ENCODE peak calls at places on chromosomes 5 and 9, in nine cellular contexts. M is IMR-90, W is spleen, Y is stomach, F is H1, V is body of pancreas, N is ovary, C is thyroid gland, P is HCT116. S is an unnamed sample.

GRCh38 chr5:1883120-1883924 is 597 bp upstream of the IRX4 start:
- DNase-seq in M (no peak), N (no peak), V (no peak), Y (no peak), F (peak; percentile 81), C (no peak), P (no peak), W (peak; percentile 67), S (no peak)

GRCh38 chr5:143229896-143230675 is 173.4 kb downstream of the NR3C1 start:
- DNase-seq in C (no peak), M (no peak), F (no peak), V (no peak), Y (no peak), P (no peak), N (no peak), W (no peak), S (no peak)

GRCh38 chr9:89234636-89235035 is 56.0 kb upstream of the SHC3 start:
- DNase-seq in Y (no peak), V (peak; percentile 17), W (no peak), M (peak; percentile 13), N (no peak), C (peak; percentile 57), F (peak; percentile 63), P (no peak), S (no peak)

GRCh38 chr5:33227746-33228145 is 213.0 kb upstream of the TARS1 start:
- DNase-seq in F (no peak), Y (no peak), W (no peak), N (no peak), C (no peak), V (no peak), M (no peak), P (no peak), S (no peak)

GRCh38 chr5:129852747-129853352 is 51.4 kb upstream of the CHSY3 start:
- DNase-seq in M (peak; percentile 55), V (peak; percentile 80), F (peak; percentile 94), C (peak; percentile 63), Y (peak; percentile 76), N (peak; percentile 28), W (peak; percentile 89), P (peak; percentile 62), S (peak; percentile 63)

GRCh38 chr5:111999286-111999685 is 242.3 kb upstream of the NREP start:
- DNase-seq in V (no peak), Y (no peak), C (no peak), F (no peak), M (peak; percentile 90), W (no peak), N (no peak), P (no peak), S (no peak)

GRCh38 chr9:114300846-114301797 is 21.8 kb upstream of the ORM1 start:
- DNase-seq in W (peak; percentile 52), M (no peak), P (no peak), N (peak; percentile 7), C (no peak), Y (peak; percentile 22), V (no peak), F (peak; percentile 35), S (no peak)

GRCh38 chr9:8604201-8604600 is 804.6 kb upstream of the DMAC1 start:
- DNase-seq in C (no peak), Y (no peak), N (no peak), M (no peak), V (no peak), F (no peak), P (no peak), W (no peak), S (no peak)

GRCh38 chr5:36777105-36777757 is 99.3 kb upstream of the NIPBL start:
- DNase-seq in N (peak; percentile 15), Y (no peak), W (no peak), V (peak; percentile 50), M (peak; percentile 27), P (peak; percentile 15), C (peak; percentile 53), F (no peak), S (no peak)

GRCh38 chr9:135370411-135371375 is 108.9 kb upstream of the PPP1R26 start:
- DNase-seq in V (no peak), C (no peak), W (no peak), Y (no peak), N (no peak), F (no peak), P (no peak), M (no peak), S (no peak)

GRCh38 chr9:135372501-135373008 is 107.0 kb upstream of the PPP1R26 start:
- DNase-seq in M (no peak), Y (no peak), N (no peak), F (no peak), P (no peak), C (no peak), V (no peak), W (no peak), S (no peak)

GRCh38 chr9:135372036-135372435 is 107.5 kb upstream of the PPP1R26 start:
- DNase-seq in W (no peak), V (no peak), C (no peak), M (no peak), P (no peak), N (no peak), F (no peak), Y (no peak), S (no peak)

GRCh38 chr9:135371535-135371934 is 108.0 kb upstream of the PPP1R26 start:
- DNase-seq in Y (no peak), F (no peak), M (no peak), V (no peak), P (no peak), W (no peak), C (no peak), N (no peak), S (no peak)

GRCh38 chr9:135369401-135369800 is 110.2 kb upstream of the PPP1R26 start:
- DNase-seq in F (no peak), P (no peak), C (no peak), N (no peak), V (no peak), W (no peak), Y (no peak), M (no peak), S (no peak)
- H3K36me3 ChIP-seq in F (no peaks in the 10 kb centered on the region), P (no peaks in the 10 kb centered on the region), C (no peaks in the 10 kb centered on the region), N (no peaks in the 10 kb centered on the region), V (no peaks in the 10 kb centered on the region), W (no peaks in the 10 kb centered on the region), Y (no peaks in the 10 kb centered on the region), M (no peaks in the 10 kb centered on the region), S (no peaks in the 10 kb centered on the region)

DNA sequence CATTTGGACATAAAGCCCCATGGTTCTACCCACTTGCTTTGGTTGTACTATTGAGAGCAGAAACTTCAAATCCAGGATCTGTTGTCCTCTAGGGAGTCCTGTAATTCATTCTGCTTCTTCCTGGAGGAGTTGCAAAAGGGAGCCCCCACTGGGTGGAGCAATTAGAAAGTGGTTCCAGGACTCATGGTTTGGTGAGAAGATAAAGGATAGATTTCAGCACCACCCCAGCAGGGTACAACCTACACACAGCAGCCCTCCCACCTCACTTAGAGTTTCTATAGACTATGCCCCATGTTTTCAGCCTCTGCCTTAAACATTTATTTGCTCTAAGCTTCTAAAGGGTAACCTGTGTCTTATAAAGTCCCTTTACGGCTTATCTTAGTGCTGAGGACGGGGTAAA is 112.6 kb upstream of the ARRDC3 start:
- DNase-seq in Y (no peak), M (no peak), P (no peak), N (no peak), C (no peak), V (no peak), F (no peak), W (no peak), S (no peak)
- TF ChIP-seq POLR2A in Y (no peak), M (no peak), P (no peak), N (no peak), C (no peak), V (no peak), F (no peak), W (no peak), S (no peak)

GRCh38 chr5:118990582-118990981 is 2.2 kb upstream of the DTWD2 start:
- DNase-seq in Y (no peak), V (peak; percentile 74), P (no peak), N (no peak), M (no peak), W (no peak), F (no peak), C (no peak), S (no peak)
- H3K36me3 ChIP-seq in Y (no peaks in the 10 kb centered on the region), V (no peaks in the 10 kb centered on the region), P (no peaks in the 10 kb centered on the region), N (no peaks in the 10 kb centered on the region), M (no peaks in the 10 kb centered on the region), W (no peaks in the 10 kb centered on the region), F (no peaks in the 10 kb centered on the region), C (no peaks in the 10 kb centered on the region), S (no peaks in the 10 kb centered on the region)

DNA sequence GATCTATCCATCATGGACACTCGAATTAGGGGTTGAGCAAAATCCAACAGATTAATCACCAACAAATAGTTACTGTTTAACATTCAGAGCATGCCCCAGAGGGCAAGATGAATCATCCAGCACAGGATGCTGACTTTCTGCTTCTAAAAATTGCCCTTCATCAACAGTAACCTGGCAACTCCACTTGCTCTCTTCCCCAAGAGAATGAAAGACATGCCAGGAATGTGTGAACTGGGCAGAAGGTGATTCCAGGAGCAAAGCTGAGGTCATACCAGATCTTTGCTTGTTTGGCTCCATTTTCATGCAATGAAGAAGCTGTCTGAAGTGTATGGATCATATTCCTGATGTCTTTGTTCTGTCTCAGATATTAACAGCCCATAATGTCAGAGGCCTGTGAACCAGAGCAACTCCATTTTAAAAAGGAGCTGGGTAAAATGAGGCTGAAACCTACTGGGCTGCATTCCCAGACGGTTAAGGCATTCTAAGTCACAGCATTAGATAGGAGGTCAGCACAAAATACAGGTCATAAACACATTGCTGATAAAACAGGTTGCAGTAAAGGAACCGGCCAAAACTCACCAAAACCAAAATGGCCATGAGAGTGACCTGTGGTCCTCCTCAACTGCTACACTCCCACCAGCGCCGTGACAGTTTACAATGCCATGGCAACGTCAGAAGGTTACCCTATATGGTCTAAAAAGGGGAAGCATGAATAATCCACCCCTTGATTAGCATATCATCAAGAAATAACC is 2.5 kb upstream of the ZNF367 start:
- DNase-seq in W (no peak), P (peak; percentile 84), Y (no peak), F (no peak), V (peak; percentile 32), N (peak; percentile 17), C (peak; percentile 31), M (peak; percentile 89), S (no peak)
- TF ChIP-seq POLR2A in W (no peak), P (no peak), Y (no peak), F (peak; percentile 26), V (no peak), N (no peak), C (no peak), M (no peak), S (no peak)

GRCh38 chr9:106928350-106928749 is 65.4 kb downstream of the ZNF462 start:
- DNase-seq in V (no peak), F (no peak), W (no peak), M (no peak), N (no peak), Y (no peak), C (no peak), P (no peak), S (no peak)
- H3K36me3 ChIP-seq in V (no peaks in the 10 kb centered on the region), F (peaks cover 93% of the 10 kb centered on the region), W (no peaks in the 10 kb centered on the region), M (peaks cover 57% of the 10 kb centered on the region), N (no peaks in the 10 kb centered on the region), Y (peaks cover 51% of the 10 kb centered on the region), C (peaks cover 29% of the 10 kb centered on the region), P (no peaks in the 10 kb centered on the region), S (no peaks in the 10 kb centered on the region)